ENCODE peak calls at places on chromosome X, in seven cellular contexts. I is heart left ventricle, D is kidney, R is pancreas, S is H9, H is K562, Q is foreskin fibroblast. N is an unnamed sample.

GRCh38 chrX:1578511-1579173 is 12.8 kb upstream of the AKAP17A start:
- DNase-seq in I (no peak), Q (no peak), S (no peak), H (no peak), R (no peak), D (no peak), N (no peak)

GRCh38 chrX:17046478-17047097 is 100.1 kb downstream of the REPS2 start:
- DNase-seq in I (peak), R (peak), S (peak), H (peak), Q (no peak), D (no peak), N (no peak)

GRCh38 chrX:53594354-53594753 is 92.2 kb downstream of the HUWE1 start:
- DNase-seq in H (no peak), D (no peak), S (no peak), Q (peak), R (no peak), I (no peak), N (no peak)

GRCh38 chrX:16143968-16144367 is 20.6 kb downstream of the GRPR start:
- DNase-seq in I (no peak), S (no peak), R (no peak), H (no peak), D (no peak), Q (no peak), N (no peak)

GRCh38 chrX:129577473-129577872 is 37.4 kb downstream of the OCRL start:
- DNase-seq in H (peak), Q (peak), D (no peak), I (no peak), S (no peak), R (no peak), N (no peak)

GRCh38 chrX:116232833-116233232 is 62.3 kb downstream of the AGTR2 start:
- DNase-seq in I (no peak), S (no peak), Q (no peak), H (no peak), R (no peak), D (no peak), N (no peak)

GRCh38 chrX:17160971-17161370 is 214.0 kb upstream of the NHS start:
- DNase-seq in S (no peak), I (no peak), Q (no peak), R (no peak), H (peak), D (no peak), N (no peak)

GRCh38 chrX:40111868-40112267 is 14.1 kb upstream of the BCOR start:
- DNase-seq in R (no peak), Q (no peak), I (no peak), D (no peak), S (no peak), H (no peak), N (no peak)

GRCh38 chrX:68536884-68537283 is 38.0 kb downstream of the YIPF6 start:
- DNase-seq in R (no peak), Q (no peak), I (no peak), S (no peak), H (no peak), D (no peak), N (no peak)

GRCh38 chrX:136273986-136274385 is 22.8 kb upstream of the MAP7D3 start:
- DNase-seq in Q (no peak), R (no peak), D (no peak), S (no peak), H (no peak), I (no peak), N (no peak)

GRCh38 chrX:82384401-82384800 is 1123.7 kb upstream of the POU3F4 start:
- DNase-seq in I (no peak), Q (no peak), R (no peak), S (no peak), H (no peak), D (no peak), N (no peak)

GRCh38 chrX:118370921-118371624 is 25.2 kb downstream of the WDR44 start:
- DNase-seq in R (no peak), D (no peak), Q (no peak), I (no peak), H (no peak), S (no peak), N (no peak)

GRCh38 chrX:40439625-40440532 is 140.9 kb upstream of the ATP6AP2 start:
- DNase-seq in R (no peak), I (no peak), H (no peak), D (no peak), S (no peak), Q (no peak), N (no peak)

GRCh38 chrX:136780738-136781137 is at the start of gene ARHGEF6:
- DNase-seq in R (no peak), H (no peak), I (no peak), D (no peak), Q (peak), S (no peak), N (no peak)

GRCh38 chrX:116204947-116205346 is 34.4 kb downstream of the AGTR2 start:
- DNase-seq in D (no peak), Q (no peak), I (no peak), S (no peak), R (no peak), H (peak), N (no peak)

GRCh38 chrX:15877380-15877779 is 22.8 kb upstream of the AP1S2 start:
- DNase-seq in I (peak), H (no peak), Q (peak), R (no peak), S (no peak), D (no peak), N (no peak)

GRCh38 chrX:54819201-54819600 is 11.7 kb downstream of the MAGED2 start:
- DNase-seq in R (no peak), I (no peak), Q (no peak), D (no peak), H (no peak), S (no peak), N (no peak)

GRCh38 chrX:50157545-50158125 is 43.2 kb downstream of the AKAP4 start:
- DNase-seq in R (peak), D (no peak), S (no peak), I (no peak), Q (peak), H (no peak), N (no peak)

GRCh38 chrX:69014200-69014599 is 151.1 kb downstream of the PJA1 start:
- DNase-seq in R (no peak), S (no peak), H (no peak), Q (no peak), I (no peak), D (no peak), N (no peak)

GRCh38 chrX:148601034-148601433 is 100.6 kb downstream of the AFF2 start:
- DNase-seq in D (no peak), H (no peak), S (no peak), R (no peak), I (no peak), Q (no peak), N (no peak)

GRCh38 chrX:19640693-19641374 is 125.5 kb upstream of the MAP3K15 start:
- DNase-seq in I (no peak), S (no peak), Q (no peak), H (no peak), D (no peak), R (no peak), N (no peak)

GRCh38 chrX:112941209-112941788 is 100.7 kb upstream of the AMOT start:
- DNase-seq in D (peak), Q (no peak), I (no peak), S (no peak), H (no peak), R (no peak), N (no peak)

GRCh38 chrX:40945366-40945713 is 139.9 kb upstream of the USP9X start:
- DNase-seq in D (no peak), H (no peak), R (peak), Q (peak), I (no peak), S (no peak), N (no peak)

GRCh38 chrX:130216312-130216711 is 44.5 kb downstream of the RAB33A start:
- DNase-seq in I (no peak), H (no peak), Q (no peak), R (no peak), D (no peak), S (no peak), N (no peak)

GRCh38 chrX:18886344-18887161 is 97.4 kb downstream of the PHKA2 start:
- DNase-seq in D (peak), I (peak), Q (peak), R (peak), S (peak), H (peak), N (no peak)

GRCh38 chrX:21986596-21986995 is 45.5 kb upstream of the PHEX start:
- DNase-seq in R (no peak), D (no peak), H (no peak), I (no peak), S (no peak), Q (no peak), N (no peak)

GRCh38 chrX:49269768-49270248 is at the start of gene PPP1R3F:
- DNase-seq in Q (no peak), I (no peak), S (no peak), H (no peak), R (no peak), D (peak), N (no peak)

GRCh38 chrX:318739-319578 is at the start of gene GTPBP6:
- DNase-seq in S (peak), D (peak), H (peak), R (peak), Q (peak), I (peak), N (peak)
- TF ChIP-seq CTCF in S (no peak), D (no peak), H (peak), R (no peak), Q (peak), I (peak), N (peak)

GRCh38 chrX:106397788-106398538 is 213.8 kb upstream of the RADX start:
- DNase-seq in S (no peak), R (no peak), I (no peak), Q (no peak), H (no peak), D (no peak), N (no peak)
- TF ChIP-seq CTCF in S (peak), R (no peak), I (no peak), Q (no peak), H (no peak), D (no peak), N (peak)

GRCh38 chrX:65034292-65034640 is 58.0 kb upstream of the ZC4H2 start:
- DNase-seq in H (no peak), Q (no peak), S (no peak), D (no peak), R (no peak), I (no peak), N (no peak)

GRCh38 chrX:65035451-65035779 is 59.2 kb upstream of the ZC4H2 start:
- DNase-seq in Q (peak), I (peak), H (peak), R (peak), S (no peak), D (peak), N (no peak)

GRCh38 chrX:65034641-65035450 is 58.6 kb upstream of the ZC4H2 start:
- DNase-seq in S (peak), D (peak), Q (peak), R (peak), I (peak), H (peak), N (peak)
- TF ChIP-seq CTCF in S (peak), D (peak), Q (peak), R (no peak), I (peak), H (peak), N (peak)

DNA sequence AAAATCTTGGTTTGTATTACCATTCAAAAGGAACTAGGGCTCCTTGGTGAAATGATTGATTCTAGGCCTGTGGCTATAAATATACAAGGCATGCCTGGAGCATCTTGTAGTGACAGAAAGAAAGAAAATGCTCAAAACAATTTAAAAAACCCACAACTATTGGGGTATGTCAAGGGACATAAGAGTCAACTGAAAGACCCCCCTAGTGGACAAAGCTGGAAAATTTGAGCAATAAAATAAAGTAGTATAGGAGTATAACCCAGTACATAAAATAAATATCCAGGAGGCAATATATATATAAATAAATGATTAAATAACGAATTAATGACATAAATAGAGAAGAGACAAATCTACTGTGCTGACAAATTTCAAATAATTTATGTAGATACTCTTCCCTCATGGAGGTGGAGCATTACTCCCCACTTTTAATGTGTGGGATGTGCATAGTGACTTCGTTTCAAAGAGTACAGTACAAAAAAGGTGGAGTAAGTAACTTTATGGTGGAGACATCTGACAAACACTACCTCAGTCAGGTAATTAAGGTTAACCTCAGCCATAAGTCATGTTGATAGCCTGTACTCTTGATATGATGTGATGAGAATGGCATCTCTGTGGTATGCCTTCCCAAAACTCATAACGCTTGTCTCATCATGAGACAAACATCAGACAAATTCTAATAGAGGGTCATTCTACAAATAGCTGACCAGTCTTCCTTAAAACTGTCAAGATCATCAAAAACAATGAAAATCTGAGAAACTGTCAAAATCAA is 185.0 kb upstream of the GLRA2 start:
- DNase-seq in I (no peak), R (no peak), Q (no peak), D (no peak), H (no peak), S (no peak), N (no peak)
- TF ChIP-seq CTCF in I (no peak), R (no peak), Q (no peak), D (no peak), H (no peak), S (peak), N (peak)

GRCh38 chrX:107107459-107107858 is 11.2 kb downstream of the RBM41 start:
- DNase-seq in R (no peak), H (no peak), D (no peak), I (no peak), S (no peak), Q (no peak), N (no peak)

GRCh38 chrX:107102980-107103379 is 15.6 kb downstream of the RBM41 start:
- DNase-seq in I (no peak), Q (no peak), R (no peak), S (no peak), H (no peak), D (no peak), N (no peak)
- TF ChIP-seq CTCF in I (peak), Q (no peak), R (no peak), S (no peak), H (no peak), D (no peak), N (peak)

N was measured in chondrocyte.